ENCODE peak calls at places on chromosomes 11 and 22, in seven cellular contexts. One of them, this sample, is unnamed.

GRCh38 chr11:93198221-93198650 is 445 bp upstream of the SLC36A4 start:
- DNase-seq in HTR-8/SVneo: no peak
- DNase-seq in T-helper 9 cell: no peak
- DNase-seq in mammary epithelial cell: peak
- DNase-seq in stimulated activated CD8-positive, alpha-beta memory T cell treated with anti-CD3 and anti-CD28 coated beads, Interleukin-7, amount 100 ng/mL, for 1 hour: no peak
- DNase-seq in NCI-H1417: no peak
- DNase-seq in ovary: no peak
- DNase-seq in this sample: peak

GRCh38 chr11:77775941-77776340 is 44.6 kb downstream of the RSF1 start:
- DNase-seq in HTR-8/SVneo: no peak
- DNase-seq in T-helper 9 cell: no peak
- DNase-seq in mammary epithelial cell: no peak
- DNase-seq in stimulated activated CD8-positive, alpha-beta memory T cell treated with anti-CD3 and anti-CD28 coated beads, Interleukin-7, amount 100 ng/mL, for 1 hour: no peak
- DNase-seq in NCI-H1417: no peak
- DNase-seq in ovary: no peak
- DNase-seq in this sample: no peak

GRCh38 chr11:121448431-121448941 is 3.6 kb upstream of the SORL1 start:
- DNase-seq in HTR-8/SVneo: no peak
- DNase-seq in T-helper 9 cell: no peak
- DNase-seq in mammary epithelial cell: no peak
- DNase-seq in stimulated activated CD8-positive, alpha-beta memory T cell treated with anti-CD3 and anti-CD28 coated beads, Interleukin-7, amount 100 ng/mL, for 1 hour: no peak
- DNase-seq in NCI-H1417: no peak
- DNase-seq in ovary: no peak
- DNase-seq in this sample: no peak

GRCh38 chr22:20566420-20567260 is 59.2 kb downstream of the MED15 start:
- DNase-seq in HTR-8/SVneo: no peak
- DNase-seq in T-helper 9 cell: peak
- DNase-seq in mammary epithelial cell: peak
- DNase-seq in stimulated activated CD8-positive, alpha-beta memory T cell treated with anti-CD3 and anti-CD28 coated beads, Interleukin-7, amount 100 ng/mL, for 1 hour: no peak
- DNase-seq in NCI-H1417: no peak
- DNase-seq in ovary: peak
- DNase-seq in this sample: no peak

GRCh38 chr11:96307748-96308133 is 35.3 kb downstream of the MAML2 start:
- DNase-seq in HTR-8/SVneo: peak
- DNase-seq in T-helper 9 cell: no peak
- DNase-seq in mammary epithelial cell: peak
- DNase-seq in stimulated activated CD8-positive, alpha-beta memory T cell treated with anti-CD3 and anti-CD28 coated beads, Interleukin-7, amount 100 ng/mL, for 1 hour: no peak
- DNase-seq in NCI-H1417: no peak
- DNase-seq in ovary: no peak
- DNase-seq in this sample: peak

GRCh38 chr11:65789230-65790103 is 2.6 kb downstream of the OVOL1 start:
- DNase-seq in HTR-8/SVneo: no peak
- DNase-seq in T-helper 9 cell: no peak
- DNase-seq in mammary epithelial cell: no peak
- DNase-seq in stimulated activated CD8-positive, alpha-beta memory T cell treated with anti-CD3 and anti-CD28 coated beads, Interleukin-7, amount 100 ng/mL, for 1 hour: no peak
- DNase-seq in NCI-H1417: no peak
- DNase-seq in ovary: no peak
- DNase-seq in this sample: no peak

GRCh38 chr22:47160781-47161520 is 398.5 kb downstream of the TBC1D22A start:
- DNase-seq in HTR-8/SVneo: no peak
- DNase-seq in T-helper 9 cell: no peak
- DNase-seq in mammary epithelial cell: no peak
- DNase-seq in stimulated activated CD8-positive, alpha-beta memory T cell treated with anti-CD3 and anti-CD28 coated beads, Interleukin-7, amount 100 ng/mL, for 1 hour: no peak
- DNase-seq in NCI-H1417: no peak
- DNase-seq in ovary: peak
- DNase-seq in this sample: no peak

GRCh38 chr11:19788435-19788834 is 75.8 kb downstream of the NAV2 start:
- DNase-seq in HTR-8/SVneo: no peak
- DNase-seq in T-helper 9 cell: no peak
- DNase-seq in mammary epithelial cell: no peak
- DNase-seq in stimulated activated CD8-positive, alpha-beta memory T cell treated with anti-CD3 and anti-CD28 coated beads, Interleukin-7, amount 100 ng/mL, for 1 hour: no peak
- DNase-seq in NCI-H1417: no peak
- DNase-seq in ovary: no peak
- DNase-seq in this sample: no peak

GRCh38 chr11:67290801-67291200 is 1.7 kb downstream of the ANKRD13D start:
- DNase-seq in HTR-8/SVneo: no peak
- DNase-seq in T-helper 9 cell: no peak
- DNase-seq in mammary epithelial cell: no peak
- DNase-seq in stimulated activated CD8-positive, alpha-beta memory T cell treated with anti-CD3 and anti-CD28 coated beads, Interleukin-7, amount 100 ng/mL, for 1 hour: no peak
- DNase-seq in NCI-H1417: no peak
- DNase-seq in ovary: no peak
- DNase-seq in this sample: no peak

GRCh38 chr11:65355013-65355775 is 643 bp downstream of the TIGD3 start:
- DNase-seq in HTR-8/SVneo: peak
- DNase-seq in T-helper 9 cell: peak
- DNase-seq in mammary epithelial cell: no peak
- DNase-seq in stimulated activated CD8-positive, alpha-beta memory T cell treated with anti-CD3 and anti-CD28 coated beads, Interleukin-7, amount 100 ng/mL, for 1 hour: peak
- DNase-seq in NCI-H1417: peak
- DNase-seq in ovary: no peak
- DNase-seq in this sample: no peak

GRCh38 chr22:37492428-37493344 is 6.5 kb upstream of the MFNG start:
- DNase-seq in HTR-8/SVneo: no peak
- DNase-seq in T-helper 9 cell: peak
- DNase-seq in mammary epithelial cell: peak
- DNase-seq in stimulated activated CD8-positive, alpha-beta memory T cell treated with anti-CD3 and anti-CD28 coated beads, Interleukin-7, amount 100 ng/mL, for 1 hour: peak
- DNase-seq in NCI-H1417: no peak
- DNase-seq in ovary: no peak
- DNase-seq in this sample: peak

GRCh38 chr11:113198907-113199660 is 115.3 kb upstream of the TTC12 start:
- DNase-seq in HTR-8/SVneo: no peak
- DNase-seq in T-helper 9 cell: no peak
- DNase-seq in mammary epithelial cell: no peak
- DNase-seq in stimulated activated CD8-positive, alpha-beta memory T cell treated with anti-CD3 and anti-CD28 coated beads, Interleukin-7, amount 100 ng/mL, for 1 hour: no peak
- DNase-seq in NCI-H1417: no peak
- DNase-seq in ovary: no peak
- DNase-seq in this sample: no peak

GRCh38 chr22:38655532-38656255 is 498 bp downstream of the FAM227A start:
- DNase-seq in HTR-8/SVneo: no peak
- DNase-seq in T-helper 9 cell: no peak
- DNase-seq in mammary epithelial cell: no peak
- DNase-seq in stimulated activated CD8-positive, alpha-beta memory T cell treated with anti-CD3 and anti-CD28 coated beads, Interleukin-7, amount 100 ng/mL, for 1 hour: no peak
- DNase-seq in NCI-H1417: no peak
- DNase-seq in ovary: no peak
- DNase-seq in this sample: peak

GRCh38 chr11:73664894-73665293 is 18.5 kb downstream of the PLEKHB1 start:
- DNase-seq in HTR-8/SVneo: no peak
- DNase-seq in T-helper 9 cell: no peak
- DNase-seq in mammary epithelial cell: no peak
- DNase-seq in stimulated activated CD8-positive, alpha-beta memory T cell treated with anti-CD3 and anti-CD28 coated beads, Interleukin-7, amount 100 ng/mL, for 1 hour: no peak
- DNase-seq in NCI-H1417: no peak
- DNase-seq in ovary: no peak
- DNase-seq in this sample: no peak

GRCh38 chr22:20437253-20438065 is at the start of gene SCARF2:
- DNase-seq in HTR-8/SVneo: peak
- DNase-seq in T-helper 9 cell: no peak
- DNase-seq in mammary epithelial cell: no peak
- DNase-seq in stimulated activated CD8-positive, alpha-beta memory T cell treated with anti-CD3 and anti-CD28 coated beads, Interleukin-7, amount 100 ng/mL, for 1 hour: no peak
- DNase-seq in NCI-H1417: no peak
- DNase-seq in ovary: peak
- DNase-seq in this sample: peak

GRCh38 chr11:43557553-43558031 is 122.9 kb upstream of the HSD17B12 start:
- DNase-seq in HTR-8/SVneo: no peak
- DNase-seq in T-helper 9 cell: no peak
- DNase-seq in mammary epithelial cell: no peak
- DNase-seq in stimulated activated CD8-positive, alpha-beta memory T cell treated with anti-CD3 and anti-CD28 coated beads, Interleukin-7, amount 100 ng/mL, for 1 hour: no peak
- DNase-seq in NCI-H1417: no peak
- DNase-seq in ovary: peak
- DNase-seq in this sample: peak

GRCh38 chr11:128492903-128493569 is 94.3 kb downstream of the ETS1 start:
- DNase-seq in HTR-8/SVneo: no peak
- DNase-seq in T-helper 9 cell: no peak
- DNase-seq in mammary epithelial cell: no peak
- DNase-seq in stimulated activated CD8-positive, alpha-beta memory T cell treated with anti-CD3 and anti-CD28 coated beads, Interleukin-7, amount 100 ng/mL, for 1 hour: no peak
- DNase-seq in NCI-H1417: no peak
- DNase-seq in ovary: no peak
- DNase-seq in this sample: no peak

GRCh38 chr22:50546326-50547230 is 879 bp downstream of the KLHDC7B start:
- DNase-seq in HTR-8/SVneo: no peak
- DNase-seq in T-helper 9 cell: no peak
- DNase-seq in mammary epithelial cell: no peak
- DNase-seq in stimulated activated CD8-positive, alpha-beta memory T cell treated with anti-CD3 and anti-CD28 coated beads, Interleukin-7, amount 100 ng/mL, for 1 hour: no peak
- DNase-seq in NCI-H1417: no peak
- DNase-seq in ovary: no peak
- DNase-seq in this sample: no peak

GRCh38 chr11:76778874-76779273 is 4.3 kb upstream of the TSKU start:
- DNase-seq in HTR-8/SVneo: no peak
- DNase-seq in T-helper 9 cell: no peak
- DNase-seq in mammary epithelial cell: no peak
- DNase-seq in stimulated activated CD8-positive, alpha-beta memory T cell treated with anti-CD3 and anti-CD28 coated beads, Interleukin-7, amount 100 ng/mL, for 1 hour: no peak
- DNase-seq in NCI-H1417: no peak
- DNase-seq in ovary: no peak
- DNase-seq in this sample: no peak

GRCh38 chr11:67356867-67357561 is 3.7 kb upstream of the POLD4 start:
- DNase-seq in HTR-8/SVneo: peak
- DNase-seq in T-helper 9 cell: peak
- DNase-seq in mammary epithelial cell: peak
- DNase-seq in stimulated activated CD8-positive, alpha-beta memory T cell treated with anti-CD3 and anti-CD28 coated beads, Interleukin-7, amount 100 ng/mL, for 1 hour: peak
- DNase-seq in NCI-H1417: peak
- DNase-seq in ovary: peak
- DNase-seq in this sample: peak

GRCh38 chr22:50713571-50714056 is 24.4 kb upstream of the ACR start:
- DNase-seq in HTR-8/SVneo: no peak
- DNase-seq in T-helper 9 cell: no peak
- DNase-seq in mammary epithelial cell: no peak
- DNase-seq in stimulated activated CD8-positive, alpha-beta memory T cell treated with anti-CD3 and anti-CD28 coated beads, Interleukin-7, amount 100 ng/mL, for 1 hour: no peak
- DNase-seq in NCI-H1417: no peak
- DNase-seq in ovary: no peak
- DNase-seq in this sample: no peak

GRCh38 chr22:23608583-23608982 is 23.5 kb downstream of the DRICH1 start:
- DNase-seq in HTR-8/SVneo: peak
- DNase-seq in T-helper 9 cell: no peak
- DNase-seq in mammary epithelial cell: no peak
- DNase-seq in stimulated activated CD8-positive, alpha-beta memory T cell treated with anti-CD3 and anti-CD28 coated beads, Interleukin-7, amount 100 ng/mL, for 1 hour: no peak
- DNase-seq in NCI-H1417: no peak
- DNase-seq in ovary: no peak
- DNase-seq in this sample: peak

GRCh38 chr22:23089010-23089409 is 18.7 kb downstream of the GNAZ start:
- DNase-seq in HTR-8/SVneo: no peak
- DNase-seq in T-helper 9 cell: no peak
- DNase-seq in mammary epithelial cell: no peak
- DNase-seq in stimulated activated CD8-positive, alpha-beta memory T cell treated with anti-CD3 and anti-CD28 coated beads, Interleukin-7, amount 100 ng/mL, for 1 hour: no peak
- DNase-seq in NCI-H1417: no peak
- DNase-seq in ovary: no peak
- DNase-seq in this sample: no peak

GRCh38 chr11:129691154-129691553 is 124.5 kb upstream of the TMEM45B start:
- DNase-seq in HTR-8/SVneo: no peak
- DNase-seq in T-helper 9 cell: no peak
- DNase-seq in mammary epithelial cell: no peak
- DNase-seq in stimulated activated CD8-positive, alpha-beta memory T cell treated with anti-CD3 and anti-CD28 coated beads, Interleukin-7, amount 100 ng/mL, for 1 hour: no peak
- DNase-seq in NCI-H1417: no peak
- DNase-seq in ovary: no peak
- DNase-seq in this sample: no peak

GRCh38 chr11:2908130-2908529 is 21.1 kb downstream of the PHLDA2 start:
- DNase-seq in HTR-8/SVneo: no peak
- DNase-seq in T-helper 9 cell: no peak
- DNase-seq in mammary epithelial cell: no peak
- DNase-seq in stimulated activated CD8-positive, alpha-beta memory T cell treated with anti-CD3 and anti-CD28 coated beads, Interleukin-7, amount 100 ng/mL, for 1 hour: no peak
- DNase-seq in NCI-H1417: no peak
- DNase-seq in ovary: no peak
- DNase-seq in this sample: no peak

GRCh38 chr11:74611369-74611861 is 19.0 kb downstream of the POLD3 start:
- DNase-seq in HTR-8/SVneo: no peak
- DNase-seq in T-helper 9 cell: no peak
- DNase-seq in mammary epithelial cell: peak
- DNase-seq in stimulated activated CD8-positive, alpha-beta memory T cell treated with anti-CD3 and anti-CD28 coated beads, Interleukin-7, amount 100 ng/mL, for 1 hour: no peak
- DNase-seq in NCI-H1417: no peak
- DNase-seq in ovary: no peak
- DNase-seq in this sample: peak

GRCh38 chr11:30579348-30579747 is 6.8 kb downstream of the MPPED2 start:
- DNase-seq in HTR-8/SVneo: no peak
- DNase-seq in T-helper 9 cell: no peak
- DNase-seq in mammary epithelial cell: no peak
- DNase-seq in stimulated activated CD8-positive, alpha-beta memory T cell treated with anti-CD3 and anti-CD28 coated beads, Interleukin-7, amount 100 ng/mL, for 1 hour: no peak
- DNase-seq in NCI-H1417: no peak
- DNase-seq in ovary: no peak
- DNase-seq in this sample: no peak

GRCh38 chr11:11584446-11584810 is 37.4 kb downstream of the GALNT18 start:
- DNase-seq in HTR-8/SVneo: peak
- DNase-seq in T-helper 9 cell: no peak
- DNase-seq in mammary epithelial cell: peak
- DNase-seq in stimulated activated CD8-positive, alpha-beta memory T cell treated with anti-CD3 and anti-CD28 coated beads, Interleukin-7, amount 100 ng/mL, for 1 hour: no peak
- DNase-seq in NCI-H1417: no peak
- DNase-seq in ovary: no peak
- DNase-seq in this sample: no peak

GRCh38 chr11:12159351-12160099 is 49.1 kb downstream of the MICAL2 start:
- DNase-seq in HTR-8/SVneo: peak
- DNase-seq in T-helper 9 cell: no peak
- DNase-seq in mammary epithelial cell: peak
- DNase-seq in stimulated activated CD8-positive, alpha-beta memory T cell treated with anti-CD3 and anti-CD28 coated beads, Interleukin-7, amount 100 ng/mL, for 1 hour: no peak
- DNase-seq in NCI-H1417: no peak
- DNase-seq in ovary: no peak
- DNase-seq in this sample: no peak

GRCh38 chr22:50189184-50189848 is 3.6 kb downstream of the TRABD start:
- DNase-seq in HTR-8/SVneo: no peak
- DNase-seq in T-helper 9 cell: no peak
- DNase-seq in mammary epithelial cell: no peak
- DNase-seq in stimulated activated CD8-positive, alpha-beta memory T cell treated with anti-CD3 and anti-CD28 coated beads, Interleukin-7, amount 100 ng/mL, for 1 hour: no peak
- DNase-seq in NCI-H1417: no peak
- DNase-seq in ovary: peak
- DNase-seq in this sample: no peak

GRCh38 chr22:44037519-44038370 is 13.6 kb downstream of the PARVB start:
- DNase-seq in HTR-8/SVneo: peak
- DNase-seq in T-helper 9 cell: no peak
- DNase-seq in mammary epithelial cell: peak
- DNase-seq in stimulated activated CD8-positive, alpha-beta memory T cell treated with anti-CD3 and anti-CD28 coated beads, Interleukin-7, amount 100 ng/mL, for 1 hour: no peak
- DNase-seq in NCI-H1417: no peak
- DNase-seq in ovary: no peak
- DNase-seq in this sample: peak

GRCh38 chr22:25702571-25703167 is 39.3 kb upstream of the MYO18B start:
- DNase-seq in HTR-8/SVneo: no peak
- DNase-seq in T-helper 9 cell: no peak
- DNase-seq in mammary epithelial cell: peak
- DNase-seq in stimulated activated CD8-positive, alpha-beta memory T cell treated with anti-CD3 and anti-CD28 coated beads, Interleukin-7, amount 100 ng/mL, for 1 hour: no peak
- DNase-seq in NCI-H1417: no peak
- DNase-seq in ovary: no peak
- DNase-seq in this sample: peak

GRCh38 chr22:49607821-49608220 is 219.9 kb downstream of the BRD1 start:
- DNase-seq in HTR-8/SVneo: no peak
- DNase-seq in T-helper 9 cell: no peak
- DNase-seq in mammary epithelial cell: no peak
- DNase-seq in stimulated activated CD8-positive, alpha-beta memory T cell treated with anti-CD3 and anti-CD28 coated beads, Interleukin-7, amount 100 ng/mL, for 1 hour: no peak
- DNase-seq in NCI-H1417: no peak
- DNase-seq in ovary: no peak
- DNase-seq in this sample: no peak

GRCh38 chr22:40209945-40210485 is 32.3 kb downstream of the TNRC6B start:
- DNase-seq in HTR-8/SVneo: no peak
- DNase-seq in T-helper 9 cell: no peak
- DNase-seq in mammary epithelial cell: no peak
- DNase-seq in stimulated activated CD8-positive, alpha-beta memory T cell treated with anti-CD3 and anti-CD28 coated beads, Interleukin-7, amount 100 ng/mL, for 1 hour: no peak
- DNase-seq in NCI-H1417: no peak
- DNase-seq in ovary: no peak
- DNase-seq in this sample: no peak

GRCh38 chr22:32987081-32987631 is 71.0 kb downstream of the SYN3 start:
- DNase-seq in HTR-8/SVneo: peak
- DNase-seq in T-helper 9 cell: no peak
- DNase-seq in mammary epithelial cell: peak
- DNase-seq in stimulated activated CD8-positive, alpha-beta memory T cell treated with anti-CD3 and anti-CD28 coated beads, Interleukin-7, amount 100 ng/mL, for 1 hour: no peak
- DNase-seq in NCI-H1417: no peak
- DNase-seq in ovary: no peak
- DNase-seq in this sample: no peak